ENCODE peak calls at places on chromosomes 7 and 10, in seven cellular contexts. X is progenitor cell of endocrine pancreas, O is tibial nerve, W is PC-3, G is GM10248, F is cardiac muscle cell, E is osteoblast. Z is an unnamed sample.

GRCh38 chr10:34899161-34899560 is 84.1 kb upstream of the PARD3 start:
- DNase-seq in X (no peak), O (no peak), W (no peak), G (no peak), F (no peak), E (no peak), Z (no peak)

GRCh38 chr7:41996381-41997035 is 240.5 kb downstream of the GLI3 start:
- DNase-seq in X (no peak), O (no peak), W (peak), G (no peak), F (no peak), E (no peak), Z (no peak)

GRCh38 chr10:26557641-26558014 is 119.5 kb downstream of the APBB1IP start:
- DNase-seq in X (no peak), O (no peak), W (peak), G (no peak), F (no peak), E (peak), Z (no peak)

GRCh38 chr7:92698237-92698841 is 108.1 kb upstream of the FAM133B start:
- DNase-seq in X (no peak), O (peak), W (no peak), G (no peak), F (no peak), E (peak), Z (no peak)

GRCh38 chr10:123862421-123863188 is 29.0 kb downstream of the CPXM2 start:
- DNase-seq in X (no peak), O (no peak), W (no peak), G (no peak), F (no peak), E (no peak), Z (no peak)

GRCh38 chr10:114825513-114826253 is 4.1 kb downstream of the FHIP2A start:
- DNase-seq in X (no peak), O (no peak), W (peak), G (peak), F (no peak), E (peak), Z (no peak)

GRCh38 chr7:134350682-134351081 is 34.0 kb upstream of the SLC35B4 start:
- DNase-seq in X (no peak), O (no peak), W (no peak), G (no peak), F (no peak), E (no peak), Z (no peak)

GRCh38 chr10:71320592-71320991 is 1.5 kb downstream of the SLC29A3 start:
- DNase-seq in X (no peak), O (no peak), W (no peak), G (no peak), F (no peak), E (no peak), Z (no peak)

GRCh38 chr7:73427902-73428696 is 5.5 kb upstream of the FZD9 start:
- DNase-seq in X (no peak), O (no peak), W (no peak), G (no peak), F (no peak), E (no peak), Z (no peak)

GRCh38 chr10:79084012-79084971 is 15.5 kb downstream of the ZMIZ1 start:
- DNase-seq in X (no peak), O (peak), W (peak), G (no peak), F (no peak), E (peak), Z (no peak)

GRCh38 chr10:71597821-71598498 is 121.6 kb downstream of the C10orf105 start:
- DNase-seq in X (no peak), O (peak), W (no peak), G (peak), F (no peak), E (no peak), Z (no peak)

GRCh38 chr10:133180915-133181639 is 21.1 kb downstream of the KNDC1 start:
- DNase-seq in X (no peak), O (no peak), W (no peak), G (no peak), F (no peak), E (no peak), Z (no peak)

GRCh38 chr7:91288208-91288824 is 24.1 kb downstream of the FZD1 start:
- DNase-seq in X (no peak), O (peak), W (peak), G (peak), F (peak), E (no peak), Z (no peak)
- TF ChIP-seq CTCF in X (peak), O (no peak), W (peak), G (peak), F (peak), E (no peak), Z (no peak)

DNA sequence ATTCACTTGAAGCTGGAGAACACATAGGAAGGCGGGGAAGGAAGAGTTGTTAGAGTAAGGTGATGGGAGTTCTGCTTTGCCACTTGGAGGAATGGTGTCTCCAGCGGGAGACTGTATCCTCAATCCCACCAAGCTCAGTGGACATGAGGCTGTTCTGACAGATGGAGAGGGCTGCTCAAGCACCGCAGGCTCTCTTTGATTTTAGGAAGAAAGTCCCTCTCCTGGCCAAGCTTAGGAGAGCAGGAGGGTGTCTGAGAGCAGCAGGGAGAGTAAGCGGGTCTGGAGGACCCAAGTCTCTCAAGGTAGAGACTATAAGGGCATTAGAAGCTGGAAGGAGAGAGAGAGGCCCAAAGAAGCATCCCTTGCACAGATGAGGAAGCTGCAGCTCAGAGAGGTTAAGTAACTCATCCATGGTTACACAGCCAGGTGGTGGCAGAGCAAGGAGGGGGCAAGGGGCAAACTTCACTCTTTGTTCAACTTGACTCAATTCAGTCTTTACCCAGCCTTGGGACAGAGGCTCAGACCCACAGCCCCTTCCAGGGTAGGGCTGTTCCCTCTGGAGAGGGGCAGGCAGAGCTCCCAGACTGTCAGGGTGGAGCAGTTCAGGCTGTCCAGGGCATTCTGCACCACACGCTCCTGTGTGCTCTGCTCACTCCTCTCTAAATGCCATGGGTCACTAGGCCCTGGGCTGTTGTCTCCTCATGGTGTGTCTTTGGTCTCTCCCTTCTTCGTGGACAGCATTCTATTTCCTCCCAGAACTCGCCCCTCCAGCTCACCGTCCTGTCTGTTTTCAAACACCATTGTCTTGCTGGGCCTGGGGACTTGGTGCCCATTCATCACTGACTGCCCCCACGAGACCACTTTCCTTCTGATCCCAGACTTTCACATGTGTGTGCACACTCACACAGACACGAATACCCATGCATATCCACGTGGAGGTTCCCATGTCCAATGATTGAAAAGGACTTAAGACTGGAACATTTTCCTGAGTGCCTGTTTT is 8.9 kb downstream of the CHAT start:
- DNase-seq in X (no peak), O (no peak), W (no peak), G (no peak), F (no peak), E (peak), Z (no peak)
- TF ChIP-seq CTCF in X (no peak), O (no peak), W (no peak), G (no peak), F (no peak), E (no peak), Z (no peak)

GRCh38 chr10:76454539-76455137 is 1023.2 kb downstream of the LRMDA start:
- DNase-seq in X (no peak), O (no peak), W (no peak), G (no peak), F (no peak), E (no peak), Z (no peak)
- TF ChIP-seq CTCF in X (no peak), O (no peak), W (no peak), G (no peak), F (no peak), E (no peak), Z (no peak)

GRCh38 chr10:13660545-13660920 is 73.8 kb downstream of the PRPF18 start:
- DNase-seq in X (no peak), O (no peak), W (no peak), G (no peak), F (no peak), E (peak), Z (no peak)
- TF ChIP-seq CTCF in X (no peak), O (no peak), W (no peak), G (no peak), F (no peak), E (no peak), Z (no peak)

DNA sequence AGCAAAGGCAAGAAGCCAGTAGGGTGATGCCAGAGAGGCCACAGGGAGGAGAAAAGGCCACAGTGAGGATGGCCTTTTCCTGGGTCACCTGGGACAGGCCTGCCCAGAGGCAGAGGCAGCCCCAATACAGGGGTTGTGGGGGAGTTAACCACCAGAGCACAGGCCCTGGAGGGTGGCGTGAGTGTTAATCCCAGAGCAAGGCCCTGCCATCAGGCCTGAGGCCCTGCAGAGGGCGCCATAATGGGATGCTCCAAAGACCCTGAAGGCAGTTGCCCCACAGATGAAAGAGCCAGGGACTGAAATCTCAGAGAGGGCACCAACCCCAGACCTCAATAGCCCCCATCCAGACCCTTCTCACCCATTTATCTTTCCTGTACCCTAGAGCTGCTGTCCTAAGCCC is 23.9 kb downstream of the SLC13A4 start:
- DNase-seq in X (no peak), O (no peak), W (no peak), G (no peak), F (no peak), E (peak), Z (no peak)
- TF ChIP-seq CTCF in X (peak), O (no peak), W (peak), G (peak), F (peak), E (peak), Z (no peak)

GRCh38 chr7:4000139-4000538 is 682.0 kb upstream of the FOXK1 start:
- DNase-seq in X (no peak), O (no peak), W (no peak), G (no peak), F (no peak), E (no peak), Z (no peak)
- TF ChIP-seq CTCF in X (no peak), O (no peak), W (no peak), G (no peak), F (no peak), E (no peak), Z (no peak)

DNA sequence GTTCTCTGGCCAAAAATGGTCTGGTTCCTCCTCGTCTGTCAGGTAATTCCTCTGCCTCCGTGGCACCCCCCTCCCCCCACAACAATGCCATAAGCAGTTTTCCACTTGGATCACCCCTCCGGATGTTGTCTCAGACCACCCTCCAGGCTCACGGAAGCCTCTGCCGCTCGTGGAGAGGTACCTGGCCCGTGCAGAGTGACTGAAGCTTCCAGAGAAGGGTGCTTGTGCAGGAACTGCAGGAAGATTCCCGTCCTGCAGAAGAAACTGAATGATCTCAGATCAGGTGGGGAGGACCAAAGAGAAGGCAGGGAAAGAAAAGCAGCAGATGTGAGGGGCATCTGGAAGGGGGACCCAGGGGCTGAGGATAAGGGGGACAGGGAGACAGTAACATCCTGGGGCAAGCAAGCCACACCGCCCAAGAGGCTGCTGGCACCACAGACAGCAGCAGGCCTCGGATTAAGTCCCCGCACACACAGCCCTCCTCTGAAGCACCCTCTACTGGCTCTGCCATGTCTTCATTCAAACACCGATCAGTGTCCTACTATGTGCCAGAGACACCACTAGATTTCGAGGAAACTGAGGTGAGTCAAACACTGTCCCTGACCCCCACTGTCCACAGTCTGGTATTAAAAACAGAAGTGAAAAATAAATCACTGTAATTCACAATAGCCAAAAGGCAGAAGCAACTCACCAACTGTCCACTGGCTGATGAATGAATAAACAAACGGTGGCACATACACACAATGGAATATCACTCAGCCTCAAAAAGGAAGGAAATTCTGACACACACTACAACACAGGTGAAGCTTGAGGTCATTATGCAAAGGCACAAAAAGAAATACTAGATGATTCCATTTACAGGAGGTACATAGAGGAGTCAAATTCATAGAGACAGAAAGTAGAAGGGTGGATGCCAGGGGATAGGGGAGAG is 26.4 kb downstream of the KIAA1549 start:
- DNase-seq in X (no peak), O (no peak), W (no peak), G (no peak), F (no peak), E (no peak), Z (no peak)
- TF ChIP-seq CTCF in X (no peak), O (no peak), W (no peak), G (no peak), F (no peak), E (no peak), Z (no peak)

GRCh38 chr7:31937982-31938381 is 132.2 kb downstream of the PDE1C start:
- DNase-seq in X (no peak), O (no peak), W (no peak), G (no peak), F (no peak), E (no peak), Z (no peak)

GRCh38 chr7:31935671-31936070 is 134.5 kb downstream of the PDE1C start:
- DNase-seq in X (no peak), O (no peak), W (no peak), G (no peak), F (no peak), E (no peak), Z (no peak)

GRCh38 chr7:31939076-31939475 is 131.1 kb downstream of the PDE1C start:
- DNase-seq in X (no peak), O (no peak), W (peak), G (no peak), F (no peak), E (no peak), Z (no peak)

GRCh38 chr7:31940167-31940566 is 130.0 kb downstream of the PDE1C start:
- DNase-seq in X (no peak), O (no peak), W (no peak), G (no peak), F (no peak), E (peak), Z (no peak)

GRCh38 chr7:31938650-31939049 is 131.6 kb downstream of the PDE1C start:
- DNase-seq in X (no peak), O (no peak), W (peak), G (no peak), F (no peak), E (no peak), Z (no peak)
- TF ChIP-seq CTCF in X (no peak), O (no peak), W (peak), G (no peak), F (no peak), E (peak), Z (no peak)

GRCh38 chr10:87659571-87660483 is at the start of gene PAPSS2:
- DNase-seq in X (peak), O (peak), W (peak), G (peak), F (peak), E (peak), Z (no peak)
- TF ChIP-seq CTCF in X (peak), O (peak), W (no peak), G (no peak), F (peak), E (no peak), Z (no peak)

GRCh38 chr7:29765392-29765979 is 40.8 kb upstream of the WIPF3 start:
- DNase-seq in X (no peak), O (no peak), W (no peak), G (no peak), F (no peak), E (no peak), Z (no peak)

GRCh38 chr7:29763266-29763665 is 43.0 kb upstream of the WIPF3 start:
- DNase-seq in X (no peak), O (no peak), W (no peak), G (no peak), F (no peak), E (no peak), Z (no peak)

DNA sequence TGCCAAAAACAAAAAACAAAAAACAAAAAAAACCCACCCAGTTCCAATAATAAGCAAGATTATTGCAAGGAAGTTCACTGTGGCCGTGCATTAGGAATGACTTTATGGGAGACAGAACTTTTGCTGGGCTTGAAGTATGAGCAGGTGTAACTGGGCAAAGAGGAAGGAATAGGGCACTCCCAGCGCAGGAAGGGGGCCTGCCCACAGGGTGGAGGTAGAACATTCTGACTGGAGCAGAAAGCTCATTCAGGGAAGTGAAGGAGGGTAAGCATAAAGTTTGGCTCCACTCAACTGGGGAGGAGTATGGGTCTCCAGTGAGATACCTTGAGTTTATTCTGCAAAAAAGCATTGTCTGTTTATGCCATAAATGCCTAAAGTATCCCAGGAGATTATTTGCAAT is 42.1 kb upstream of the WIPF3 start:
- DNase-seq in X (no peak), O (no peak), W (peak), G (no peak), F (peak), E (peak), Z (no peak)
- TF ChIP-seq CTCF in X (peak), O (no peak), W (peak), G (no peak), F (no peak), E (no peak), Z (no peak)

Z was measured in natural killer cell.